ENCODE peak calls at places on chromosomes 13 and 19, in six cellular contexts. C, D, K, Q, A and B are unnamed samples. For H3K4me1, the result is how much of the 10 kb centered on the place peaks cover.

GRCh38 chr19:11767633-11768133 is 883 bp downstream of the ZNF441 start:
- DNase-seq in C (no peak), D (peak), K (peak), Q (peak), A (peak), B (peak)

GRCh38 chr19:43699506-43700367 is 16.1 kb upstream of the IRGC start:
- DNase-seq in C (no peak), D (no peak), K (no peak), Q (peak), A (peak), B (peak)

GRCh38 chr13:110250258-110250891 is 56.6 kb downstream of the COL4A1 start:
- DNase-seq in C (no peak), D (no peak), K (peak), Q (no peak), A (no peak), B (no peak)

GRCh38 chr13:35733832-35734231 is 257.3 kb upstream of the MAB21L1 start:
- DNase-seq in C (no peak), D (no peak), K (no peak), Q (no peak), A (no peak), B (no peak)

GRCh38 chr19:54462713-54463530 is 656 bp downstream of the LENG9 start:
- DNase-seq in C (no peak), D (peak), K (no peak), Q (peak), A (peak), B (peak)

GRCh38 chr19:29837448-29837961 is 25.7 kb downstream of the CCNE1 start:
- DNase-seq in C (no peak), D (no peak), K (no peak), Q (no peak), A (no peak), B (no peak)

GRCh38 chr13:112079696-112080095 is 12.7 kb downstream of the SOX1 start:
- DNase-seq in C (no peak), D (no peak), K (no peak), Q (no peak), A (no peak), B (no peak)

GRCh38 chr19:4229179-4229931 is at the start of gene EBI3:
- DNase-seq in C (no peak), D (no peak), K (no peak), Q (peak), A (peak), B (peak)

GRCh38 chr13:98591721-98592352 is 14.9 kb upstream of the STK24 start:
- DNase-seq in C (no peak), D (no peak), K (no peak), Q (no peak), A (no peak), B (no peak)

DNA sequence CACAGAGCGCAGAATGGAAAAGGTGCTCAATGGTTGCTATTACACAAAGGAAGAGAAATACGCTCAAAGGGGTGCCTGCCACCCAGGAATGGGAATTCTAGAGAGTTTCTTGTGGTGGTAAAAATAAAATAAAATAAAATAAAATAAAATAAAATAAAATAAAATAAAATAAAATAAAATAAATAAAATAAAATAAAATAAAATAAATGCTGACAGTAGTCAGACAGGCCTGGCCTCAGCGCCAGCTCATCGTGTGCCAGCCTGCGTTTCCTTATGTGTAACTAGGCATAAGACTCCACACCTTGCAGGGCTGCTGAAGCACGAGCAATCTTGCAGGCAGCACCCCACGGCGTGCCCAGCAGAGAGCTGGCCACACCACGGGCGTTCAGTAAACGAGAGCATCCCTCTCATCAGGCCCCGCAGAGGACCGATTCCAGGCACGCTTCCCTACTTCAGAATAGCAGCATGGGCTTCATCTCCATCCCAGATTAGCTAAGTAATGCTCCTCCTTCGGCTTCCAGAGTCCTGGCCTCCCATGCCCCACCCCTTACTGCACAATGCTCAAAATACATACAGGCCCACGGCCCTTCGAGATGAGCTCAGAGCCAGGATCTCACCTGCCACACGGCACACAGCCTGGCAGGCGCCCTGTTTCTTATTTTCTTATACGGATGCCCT is 5.6 kb downstream of the NAPA start:
- DNase-seq in C (no peak), D (no peak), K (no peak), Q (no peak), A (no peak), B (no peak)
- H3K4me1 ChIP-seq in C (half or more), D (under half), K (under half), Q (under half), A (under half), B (under half)

GRCh38 chr19:15396436-15396835 is 16.8 kb upstream of the AKAP8 start:
- DNase-seq in C (no peak), D (no peak), K (no peak), Q (no peak), A (no peak), B (no peak)
- H3K4me1 ChIP-seq in C (under half), D (under half), K (under half), Q (under half), A (under half), B (under half)

DNA sequence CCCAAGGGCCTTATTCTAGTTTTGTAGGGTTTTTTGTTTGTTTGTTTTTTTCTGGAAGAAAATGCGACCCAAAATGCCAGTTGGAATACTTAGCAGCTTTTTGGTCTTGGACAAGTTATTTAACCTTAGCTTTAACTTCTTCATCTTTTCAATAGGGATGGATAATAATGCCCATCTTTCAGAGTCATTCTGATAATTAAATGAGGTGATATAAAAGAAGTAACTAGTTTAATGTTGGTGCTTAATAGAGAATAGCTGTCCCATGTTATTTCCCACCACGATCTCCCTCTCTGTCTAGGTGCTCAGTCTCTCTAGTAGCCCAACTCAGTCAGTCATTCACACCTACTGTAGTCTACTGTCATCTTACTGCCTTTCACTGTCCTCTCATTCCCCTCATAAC is 8.0 kb downstream of the LSM14A start:
- DNase-seq in C (no peak), D (no peak), K (no peak), Q (no peak), A (no peak), B (no peak)
- H3K4me1 ChIP-seq in C (half or more), D (half or more), K (under half), Q (under half), A (under half), B (under half)

DNA sequence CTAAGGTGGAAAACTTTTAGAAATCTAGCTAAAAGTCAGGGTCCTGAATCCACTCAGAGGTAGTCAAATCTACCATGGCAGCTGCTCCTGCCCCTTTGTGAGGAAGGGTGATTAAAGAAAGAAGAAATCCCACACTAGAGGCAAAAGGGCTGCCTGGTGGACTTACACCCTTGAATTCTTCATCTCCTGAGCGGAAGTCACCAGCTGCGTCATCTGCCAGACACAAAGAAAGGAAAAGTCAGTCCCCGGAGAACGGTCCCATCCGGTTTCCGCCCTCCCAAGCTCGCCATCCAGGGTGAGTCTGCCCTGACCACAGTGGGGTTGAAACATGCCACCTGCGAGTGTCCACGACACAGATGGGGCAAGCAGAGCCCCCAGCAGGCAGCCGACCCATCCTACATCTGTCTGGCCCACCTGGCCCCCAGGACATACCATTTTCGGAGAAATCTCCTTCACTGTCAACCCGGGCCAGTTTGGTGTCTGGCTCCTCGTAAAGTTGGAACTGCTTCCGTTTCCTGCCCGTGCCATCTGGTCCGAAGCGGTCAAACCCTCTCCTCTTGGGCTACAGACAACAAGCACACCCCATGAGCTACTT is 7.7 kb downstream of the AKAP8 start:
- DNase-seq in C (no peak), D (no peak), K (no peak), Q (peak), A (no peak), B (no peak)
- H3K4me1 ChIP-seq in C (under half), D (under half), K (under half), Q (under half), A (under half), B (under half)

DNA sequence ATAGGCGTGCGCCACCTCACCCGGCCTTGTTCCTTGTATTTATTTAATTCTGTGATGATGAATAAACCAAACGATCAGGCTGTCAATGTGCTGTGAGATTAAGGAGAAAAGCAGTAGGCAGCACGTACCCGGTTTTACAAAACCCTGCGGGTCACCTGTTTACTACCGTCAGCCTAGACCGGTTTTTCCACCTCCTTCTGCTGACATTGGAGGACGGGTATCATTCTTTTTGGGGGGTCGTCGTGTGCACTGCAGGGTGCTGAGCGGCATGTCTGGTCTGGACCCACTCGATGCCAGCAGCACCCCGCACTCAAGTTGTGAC is 929 bp upstream of the DAZAP1 start:
- DNase-seq in C (no peak), D (no peak), K (no peak), Q (no peak), A (no peak), B (no peak)
- H3K4me1 ChIP-seq in C (under half), D (under half), K (under half), Q (under half), A (under half), B (under half)

DNA sequence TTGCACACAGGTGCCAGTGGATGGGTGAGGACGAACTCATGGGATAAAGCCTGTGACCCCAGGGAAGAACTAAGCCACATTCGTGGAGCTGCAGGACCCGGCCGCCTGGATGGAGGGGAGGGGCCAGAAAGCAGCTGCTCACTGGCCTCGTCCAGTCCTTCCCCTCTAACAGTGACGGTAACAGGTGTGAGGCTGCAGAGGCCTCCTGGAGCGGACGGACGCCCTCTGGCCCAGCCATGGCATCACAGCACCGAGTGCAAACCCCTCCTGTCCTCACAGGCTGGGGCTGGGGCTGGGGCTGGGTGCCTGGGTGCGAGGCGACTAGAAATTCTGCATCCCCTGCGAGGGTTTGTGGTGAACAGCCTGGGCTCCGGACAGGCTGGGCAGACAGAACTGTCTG is 3.6 kb downstream of the MICOS13 start:
- DNase-seq in C (no peak), D (no peak), K (no peak), Q (no peak), A (no peak), B (no peak)
- H3K4me1 ChIP-seq in C (under half), D (under half), K (under half), Q (under half), A (under half), B (under half)

GRCh38 chr19:45598267-45599011 is 3.6 kb downstream of the GPR4 start:
- DNase-seq in C (no peak), D (no peak), K (no peak), Q (no peak), A (no peak), B (no peak)

GRCh38 chr19:45595814-45596213 is 6.2 kb downstream of the GPR4 start:
- DNase-seq in C (no peak), D (no peak), K (no peak), Q (no peak), A (no peak), B (no peak)

GRCh38 chr19:45600340-45600885 is 1.6 kb downstream of the GPR4 start:
- DNase-seq in C (no peak), D (no peak), K (no peak), Q (no peak), A (no peak), B (no peak)

GRCh38 chr19:45599286-45599685 is 2.7 kb downstream of the GPR4 start:
- DNase-seq in C (no peak), D (no peak), K (no peak), Q (no peak), A (no peak), B (no peak)

DNA sequence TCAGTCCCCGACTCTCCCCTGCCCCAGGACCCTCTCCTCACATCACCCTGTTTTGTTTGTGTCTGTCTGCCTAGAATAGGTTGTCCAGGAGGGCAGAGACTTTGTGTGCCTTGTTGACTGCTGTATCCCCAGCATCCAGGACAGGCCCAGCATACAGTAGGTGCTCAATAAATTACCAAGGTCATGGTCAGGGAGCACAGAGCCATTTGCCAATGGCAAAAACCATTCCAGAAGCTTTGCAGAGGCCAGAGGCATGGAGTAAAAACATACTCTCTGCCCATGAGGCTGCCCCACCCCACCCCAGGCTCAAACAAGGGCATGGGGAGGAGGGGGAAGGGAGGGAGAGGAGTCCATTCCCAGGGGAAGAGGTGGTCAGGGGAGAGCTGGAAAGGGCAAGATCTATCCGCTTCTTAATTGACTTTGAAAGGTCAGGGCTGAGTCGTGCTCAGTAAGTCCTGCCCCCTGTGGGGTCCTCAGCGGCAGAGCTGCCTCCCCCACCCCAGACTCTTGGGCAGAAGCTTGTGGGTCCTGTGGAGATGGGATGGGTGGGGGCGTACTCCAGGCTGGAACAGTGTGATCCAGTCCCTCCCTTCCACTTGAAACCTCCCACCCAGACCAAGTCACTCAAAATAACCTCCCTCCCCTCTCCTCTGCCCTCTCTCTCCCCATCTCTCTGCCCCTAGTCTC is 4.4 kb downstream of the GPR4 start:
- DNase-seq in C (no peak), D (no peak), K (no peak), Q (no peak), A (no peak), B (no peak)
- H3K4me1 ChIP-seq in C (under half), D (under half), K (under half), Q (under half), A (under half), B (under half)

GRCh38 chr19:35563207-35563829 is at the start of gene ATP4A:
- DNase-seq in C (no peak), D (no peak), K (no peak), Q (no peak), A (no peak), B (no peak)
- H3K4me1 ChIP-seq in C (under half), D (under half), K (under half), Q (under half), A (under half), B (under half)